ENCODE peak calls at places on chromosomes 5 and 9, in six cellular contexts. One of them, this sample, is unnamed.

GRCh38 chr9:96187108-96187695 is 114.8 kb downstream of the HSD17B3 start:
- DNase-seq in IMR-90: no peak
- DNase-seq in cardiac fibroblast: no peak
- DNase-seq in keratinocyte: no peak
- DNase-seq in Panc1: no peak
- DNase-seq in psoas muscle: no peak
- DNase-seq in this sample: peak

GRCh38 chr5:118076490-118076889 is 911.9 kb downstream of the DTWD2 start:
- DNase-seq in IMR-90: no peak
- DNase-seq in cardiac fibroblast: no peak
- DNase-seq in keratinocyte: no peak
- DNase-seq in Panc1: no peak
- DNase-seq in psoas muscle: no peak
- DNase-seq in this sample: no peak

GRCh38 chr9:125405938-125406811 is 144.5 kb downstream of the GAPVD1 start:
- DNase-seq in IMR-90: peak
- DNase-seq in cardiac fibroblast: peak
- DNase-seq in keratinocyte: no peak
- DNase-seq in Panc1: no peak
- DNase-seq in psoas muscle: no peak
- DNase-seq in this sample: peak

GRCh38 chr9:29806941-29807625 is 2233.8 kb upstream of the C9orf72 start:
- DNase-seq in IMR-90: no peak
- DNase-seq in cardiac fibroblast: no peak
- DNase-seq in keratinocyte: no peak
- DNase-seq in Panc1: no peak
- DNase-seq in psoas muscle: no peak
- DNase-seq in this sample: peak

GRCh38 chr5:125411163-125412050 is 665.0 kb upstream of the ZNF608 start:
- DNase-seq in IMR-90: peak
- DNase-seq in cardiac fibroblast: peak
- DNase-seq in keratinocyte: no peak
- DNase-seq in Panc1: no peak
- DNase-seq in psoas muscle: no peak
- DNase-seq in this sample: peak

GRCh38 chr9:109903515-109904138 is 123.6 kb downstream of the PALM2AKAP2 start:
- DNase-seq in IMR-90: peak
- DNase-seq in cardiac fibroblast: peak
- DNase-seq in keratinocyte: peak
- DNase-seq in Panc1: peak
- DNase-seq in psoas muscle: peak
- DNase-seq in this sample: peak

GRCh38 chr5:100901851-100902341 is 1.2 kb downstream of the ST8SIA4 start:
- DNase-seq in IMR-90: no peak
- DNase-seq in cardiac fibroblast: peak
- DNase-seq in keratinocyte: no peak
- DNase-seq in Panc1: no peak
- DNase-seq in psoas muscle: no peak
- DNase-seq in this sample: peak

GRCh38 chr5:74648835-74649286 is 8.3 kb upstream of the ENC1 start:
- DNase-seq in IMR-90: peak
- DNase-seq in cardiac fibroblast: peak
- DNase-seq in keratinocyte: no peak
- DNase-seq in Panc1: no peak
- DNase-seq in psoas muscle: no peak
- DNase-seq in this sample: peak

GRCh38 chr9:100499460-100499859 is 26.5 kb downstream of the TMEFF1 start:
- DNase-seq in IMR-90: no peak
- DNase-seq in cardiac fibroblast: no peak
- DNase-seq in keratinocyte: no peak
- DNase-seq in Panc1: no peak
- DNase-seq in psoas muscle: no peak
- DNase-seq in this sample: no peak

GRCh38 chr9:35272989-35273388 is 111.2 kb downstream of the UNC13B start:
- DNase-seq in IMR-90: peak
- DNase-seq in cardiac fibroblast: peak
- DNase-seq in keratinocyte: no peak
- DNase-seq in Panc1: no peak
- DNase-seq in psoas muscle: no peak
- DNase-seq in this sample: peak

GRCh38 chr5:129963359-129963758 is 59.1 kb downstream of the CHSY3 start:
- DNase-seq in IMR-90: peak
- DNase-seq in cardiac fibroblast: peak
- DNase-seq in keratinocyte: no peak
- DNase-seq in Panc1: no peak
- DNase-seq in psoas muscle: no peak
- DNase-seq in this sample: peak

GRCh38 chr5:143051244-143052058 is 281.3 kb downstream of the ARHGAP26 start:
- DNase-seq in IMR-90: peak
- DNase-seq in cardiac fibroblast: peak
- DNase-seq in keratinocyte: no peak
- DNase-seq in Panc1: no peak
- DNase-seq in psoas muscle: no peak
- DNase-seq in this sample: peak

GRCh38 chr5:32710859-32711692 is at the start of gene NPR3:
- DNase-seq in IMR-90: peak
- DNase-seq in cardiac fibroblast: peak
- DNase-seq in keratinocyte: no peak
- DNase-seq in Panc1: no peak
- DNase-seq in psoas muscle: peak
- DNase-seq in this sample: no peak

GRCh38 chr5:69129413-69129812 is 35.6 kb downstream of the SLC30A5 start:
- DNase-seq in IMR-90: peak
- DNase-seq in cardiac fibroblast: peak
- DNase-seq in keratinocyte: no peak
- DNase-seq in Panc1: no peak
- DNase-seq in psoas muscle: no peak
- DNase-seq in this sample: peak

GRCh38 chr9:78118742-78119473 is 87.3 kb upstream of the GNAQ start:
- DNase-seq in IMR-90: peak
- DNase-seq in cardiac fibroblast: peak
- DNase-seq in keratinocyte: peak
- DNase-seq in Panc1: no peak
- DNase-seq in psoas muscle: no peak
- DNase-seq in this sample: peak

GRCh38 chr9:26261503-26262330 is 583.5 kb upstream of the TUSC1 start:
- DNase-seq in IMR-90: peak
- DNase-seq in cardiac fibroblast: peak
- DNase-seq in keratinocyte: no peak
- DNase-seq in Panc1: no peak
- DNase-seq in psoas muscle: no peak
- DNase-seq in this sample: peak

GRCh38 chr9:131610231-131610761 is 65.0 kb downstream of the PRRT1B start:
- DNase-seq in IMR-90: peak
- DNase-seq in cardiac fibroblast: peak
- DNase-seq in keratinocyte: no peak
- DNase-seq in Panc1: no peak
- DNase-seq in psoas muscle: peak
- DNase-seq in this sample: no peak

GRCh38 chr5:88824892-88825781 is 57.8 kb downstream of the MEF2C start:
- DNase-seq in IMR-90: peak
- DNase-seq in cardiac fibroblast: peak
- DNase-seq in keratinocyte: no peak
- DNase-seq in Panc1: no peak
- DNase-seq in psoas muscle: no peak
- DNase-seq in this sample: peak

GRCh38 chr5:154487541-154487940 is 9.5 kb upstream of the HAND1 start:
- DNase-seq in IMR-90: no peak
- DNase-seq in cardiac fibroblast: no peak
- DNase-seq in keratinocyte: no peak
- DNase-seq in Panc1: no peak
- DNase-seq in psoas muscle: no peak
- DNase-seq in this sample: no peak

GRCh38 chr9:71859939-71860338 is 51.1 kb downstream of the ABHD17B start:
- DNase-seq in IMR-90: no peak
- DNase-seq in cardiac fibroblast: peak
- DNase-seq in keratinocyte: no peak
- DNase-seq in Panc1: no peak
- DNase-seq in psoas muscle: no peak
- DNase-seq in this sample: no peak

GRCh38 chr9:88993327-88993726 is 2.1 kb downstream of the S1PR3 start:
- DNase-seq in IMR-90: peak
- DNase-seq in cardiac fibroblast: no peak
- DNase-seq in keratinocyte: no peak
- DNase-seq in Panc1: no peak
- DNase-seq in psoas muscle: no peak
- DNase-seq in this sample: no peak

GRCh38 chr9:88995205-88995604 is 3.9 kb downstream of the S1PR3 start:
- DNase-seq in IMR-90: no peak
- DNase-seq in cardiac fibroblast: no peak
- DNase-seq in keratinocyte: no peak
- DNase-seq in Panc1: no peak
- DNase-seq in psoas muscle: no peak
- DNase-seq in this sample: no peak

GRCh38 chr9:88993871-88994819 is 2.9 kb downstream of the S1PR3 start:
- DNase-seq in IMR-90: no peak
- DNase-seq in cardiac fibroblast: no peak
- DNase-seq in keratinocyte: no peak
- DNase-seq in Panc1: no peak
- DNase-seq in psoas muscle: no peak
- DNase-seq in this sample: no peak

GRCh38 chr9:88995627-88996026 is 4.4 kb downstream of the S1PR3 start:
- DNase-seq in IMR-90: no peak
- DNase-seq in cardiac fibroblast: no peak
- DNase-seq in keratinocyte: no peak
- DNase-seq in Panc1: no peak
- DNase-seq in psoas muscle: no peak
- DNase-seq in this sample: no peak

DNA sequence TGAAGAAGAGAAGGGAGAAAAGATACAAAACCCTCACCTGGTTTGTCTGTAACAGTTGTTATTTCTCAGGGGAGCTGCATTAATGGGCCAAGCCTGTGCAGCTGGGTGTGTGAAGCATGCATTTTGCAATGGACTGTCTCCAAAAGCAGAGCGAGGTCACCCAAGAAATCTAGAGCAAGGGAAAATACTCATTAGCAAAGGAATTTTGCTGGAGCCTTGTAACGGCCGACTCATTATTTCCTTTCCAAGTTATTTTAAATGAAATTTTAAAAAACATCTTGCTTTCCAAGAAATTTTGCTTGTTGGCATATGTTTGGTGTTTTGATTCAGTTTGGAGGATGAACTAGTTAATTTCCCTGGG is 3.5 kb downstream of the S1PR3 start:
- DNase-seq in IMR-90: peak
- DNase-seq in cardiac fibroblast: peak
- DNase-seq in keratinocyte: no peak
- DNase-seq in Panc1: no peak
- DNase-seq in psoas muscle: no peak
- DNase-seq in this sample: no peak
- H3K4me3 ChIP-seq in IMR-90: no peak
- H3K4me3 ChIP-seq in cardiac fibroblast: peak
- H3K4me3 ChIP-seq in keratinocyte: no peak
- H3K4me3 ChIP-seq in Panc1: no peak
- H3K4me3 ChIP-seq in psoas muscle: peak
- H3K4me3 ChIP-seq in this sample: no peak

GRCh38 chr9:90807006-90807405 is 5.4 kb downstream of the SYK start:
- DNase-seq in IMR-90: no peak
- DNase-seq in cardiac fibroblast: no peak
- DNase-seq in keratinocyte: no peak
- DNase-seq in Panc1: no peak
- DNase-seq in psoas muscle: no peak
- DNase-seq in this sample: no peak
- H3K4me3 ChIP-seq in IMR-90: no peak
- H3K4me3 ChIP-seq in cardiac fibroblast: no peak
- H3K4me3 ChIP-seq in keratinocyte: no peak
- H3K4me3 ChIP-seq in Panc1: no peak
- H3K4me3 ChIP-seq in psoas muscle: no peak
- H3K4me3 ChIP-seq in this sample: no peak

GRCh38 chr9:37026085-37026935 is 7.8 kb downstream of the PAX5 start:
- DNase-seq in IMR-90: no peak
- DNase-seq in cardiac fibroblast: no peak
- DNase-seq in keratinocyte: no peak
- DNase-seq in Panc1: no peak
- DNase-seq in psoas muscle: no peak
- DNase-seq in this sample: no peak

GRCh38 chr9:37027582-37028424 is 6.3 kb downstream of the PAX5 start:
- DNase-seq in IMR-90: peak
- DNase-seq in cardiac fibroblast: peak
- DNase-seq in keratinocyte: peak
- DNase-seq in Panc1: peak
- DNase-seq in psoas muscle: peak
- DNase-seq in this sample: peak

GRCh38 chr9:37028425-37029031 is 5.5 kb downstream of the PAX5 start:
- DNase-seq in IMR-90: no peak
- DNase-seq in cardiac fibroblast: no peak
- DNase-seq in keratinocyte: no peak
- DNase-seq in Panc1: no peak
- DNase-seq in psoas muscle: no peak
- DNase-seq in this sample: no peak

GRCh38 chr9:37025381-37026084 is 8.5 kb downstream of the PAX5 start:
- DNase-seq in IMR-90: no peak
- DNase-seq in cardiac fibroblast: no peak
- DNase-seq in keratinocyte: no peak
- DNase-seq in Panc1: no peak
- DNase-seq in psoas muscle: no peak
- DNase-seq in this sample: no peak

GRCh38 chr9:37026936-37027581 is 7.0 kb downstream of the PAX5 start:
- DNase-seq in IMR-90: no peak
- DNase-seq in cardiac fibroblast: no peak
- DNase-seq in keratinocyte: no peak
- DNase-seq in Panc1: no peak
- DNase-seq in psoas muscle: no peak
- DNase-seq in this sample: no peak
- H3K4me3 ChIP-seq in IMR-90: no peak
- H3K4me3 ChIP-seq in cardiac fibroblast: no peak
- H3K4me3 ChIP-seq in keratinocyte: no peak
- H3K4me3 ChIP-seq in Panc1: peak
- H3K4me3 ChIP-seq in psoas muscle: peak
- H3K4me3 ChIP-seq in this sample: no peak

GRCh38 chr9:135048046-135048757 is 39.3 kb upstream of the OLFM1 start:
- DNase-seq in IMR-90: no peak
- DNase-seq in cardiac fibroblast: no peak
- DNase-seq in keratinocyte: no peak
- DNase-seq in Panc1: no peak
- DNase-seq in psoas muscle: no peak
- DNase-seq in this sample: no peak

GRCh38 chr9:135046156-135047025 is 41.1 kb upstream of the OLFM1 start:
- DNase-seq in IMR-90: no peak
- DNase-seq in cardiac fibroblast: no peak
- DNase-seq in keratinocyte: no peak
- DNase-seq in Panc1: no peak
- DNase-seq in psoas muscle: no peak
- DNase-seq in this sample: no peak

GRCh38 chr9:135047521-135047920 is 39.9 kb upstream of the OLFM1 start:
- DNase-seq in IMR-90: no peak
- DNase-seq in cardiac fibroblast: no peak
- DNase-seq in keratinocyte: no peak
- DNase-seq in Panc1: no peak
- DNase-seq in psoas muscle: no peak
- DNase-seq in this sample: no peak

GRCh38 chr9:135045264-135046155 is 42.0 kb upstream of the OLFM1 start:
- DNase-seq in IMR-90: no peak
- DNase-seq in cardiac fibroblast: no peak
- DNase-seq in keratinocyte: no peak
- DNase-seq in Panc1: no peak
- DNase-seq in psoas muscle: no peak
- DNase-seq in this sample: no peak

DNA sequence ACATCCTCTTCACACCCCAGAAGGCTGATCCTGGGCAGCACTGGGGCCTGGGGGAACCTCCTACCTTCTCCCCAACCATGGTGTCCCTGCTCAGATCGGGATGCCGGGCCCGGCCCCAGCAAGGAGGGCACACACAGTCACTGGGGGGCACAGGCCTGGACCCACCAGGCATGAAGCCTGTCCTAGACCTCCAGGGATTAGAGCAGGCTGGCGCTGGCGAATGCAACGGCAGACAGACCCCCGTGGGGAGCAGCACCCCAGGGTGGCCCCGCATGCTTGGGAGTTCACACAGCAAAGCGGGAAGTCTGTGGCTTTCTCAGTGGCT is 40.5 kb upstream of the OLFM1 start:
- DNase-seq in IMR-90: no peak
- DNase-seq in cardiac fibroblast: no peak
- DNase-seq in keratinocyte: no peak
- DNase-seq in Panc1: no peak
- DNase-seq in psoas muscle: no peak
- DNase-seq in this sample: no peak
- H3K4me3 ChIP-seq in IMR-90: no peak
- H3K4me3 ChIP-seq in cardiac fibroblast: no peak
- H3K4me3 ChIP-seq in keratinocyte: no peak
- H3K4me3 ChIP-seq in Panc1: no peak
- H3K4me3 ChIP-seq in psoas muscle: no peak
- H3K4me3 ChIP-seq in this sample: no peak

This sample was measured in bronchial epithelial cell.